ENCODE peak calls at places on chromosomes 5 and 9, in ten cellular contexts. One of them, this sample, is unnamed.

GRCh38 chr9:128819716-128820664 is 1.7 kb downstream of the ENDOG start:
- DNase-seq in GM20000: no peak
- DNase-seq in GM12865: no peak
- DNase-seq in neural crest cell: no peak
- DNase-seq in uterus: peak
- DNase-seq in IMR-90: no peak
- DNase-seq in spleen: no peak
- DNase-seq in mucosa of descending colon: peak
- DNase-seq in cardiac muscle cell: peak
- DNase-seq in fibroblast of the aortic adventitia: peak
- DNase-seq in this sample: no peak

GRCh38 chr9:16485155-16485554 is 385.3 kb downstream of the BNC2 start:
- DNase-seq in mucosa of descending colon: no peak
- DNase-seq in cardiac muscle cell: no peak
- DNase-seq in fibroblast of the aortic adventitia: no peak
- DNase-seq in uterus: no peak
- DNase-seq in neural crest cell: no peak
- DNase-seq in IMR-90: peak
- DNase-seq in GM12865: no peak
- DNase-seq in spleen: no peak
- DNase-seq in GM20000: no peak
- DNase-seq in this sample: no peak

GRCh38 chr9:111959468-111959941 is 62.9 kb downstream of the UGCG start:
- DNase-seq in cardiac muscle cell: peak
- DNase-seq in uterus: no peak
- DNase-seq in GM20000: no peak
- DNase-seq in IMR-90: peak
- DNase-seq in fibroblast of the aortic adventitia: peak
- DNase-seq in neural crest cell: no peak
- DNase-seq in spleen: no peak
- DNase-seq in GM12865: no peak
- DNase-seq in mucosa of descending colon: peak
- DNase-seq in this sample: no peak

GRCh38 chr9:77981332-77981731 is 50.3 kb downstream of the GNAQ start:
- DNase-seq in IMR-90: peak
- DNase-seq in cardiac muscle cell: peak
- DNase-seq in GM20000: no peak
- DNase-seq in mucosa of descending colon: peak
- DNase-seq in spleen: peak
- DNase-seq in neural crest cell: no peak
- DNase-seq in uterus: no peak
- DNase-seq in GM12865: peak
- DNase-seq in fibroblast of the aortic adventitia: peak
- DNase-seq in this sample: peak

GRCh38 chr5:55062039-55062779 is 38.2 kb downstream of the GZMK start:
- DNase-seq in mucosa of descending colon: peak
- DNase-seq in uterus: no peak
- DNase-seq in cardiac muscle cell: no peak
- DNase-seq in GM20000: no peak
- DNase-seq in neural crest cell: no peak
- DNase-seq in GM12865: peak
- DNase-seq in IMR-90: no peak
- DNase-seq in spleen: peak
- DNase-seq in fibroblast of the aortic adventitia: no peak
- DNase-seq in this sample: peak

GRCh38 chr5:109876030-109876726 is 186.5 kb downstream of the MAN2A1 start:
- DNase-seq in spleen: no peak
- DNase-seq in uterus: no peak
- DNase-seq in GM20000: no peak
- DNase-seq in cardiac muscle cell: no peak
- DNase-seq in GM12865: no peak
- DNase-seq in mucosa of descending colon: no peak
- DNase-seq in neural crest cell: no peak
- DNase-seq in IMR-90: no peak
- DNase-seq in fibroblast of the aortic adventitia: no peak
- DNase-seq in this sample: no peak

GRCh38 chr9:120032639-120033038 is 547.3 kb downstream of the CDK5RAP2 start:
- DNase-seq in mucosa of descending colon: no peak
- DNase-seq in neural crest cell: no peak
- DNase-seq in spleen: no peak
- DNase-seq in fibroblast of the aortic adventitia: no peak
- DNase-seq in cardiac muscle cell: no peak
- DNase-seq in GM12865: no peak
- DNase-seq in uterus: no peak
- DNase-seq in IMR-90: no peak
- DNase-seq in GM20000: no peak
- DNase-seq in this sample: no peak

GRCh38 chr9:132630116-132630515 is 39.7 kb downstream of the DDX31 start:
- DNase-seq in GM20000: no peak
- DNase-seq in uterus: no peak
- DNase-seq in IMR-90: no peak
- DNase-seq in neural crest cell: no peak
- DNase-seq in cardiac muscle cell: no peak
- DNase-seq in spleen: no peak
- DNase-seq in mucosa of descending colon: no peak
- DNase-seq in GM12865: no peak
- DNase-seq in fibroblast of the aortic adventitia: no peak
- DNase-seq in this sample: no peak

GRCh38 chr9:83299556-83299955 is 236.6 kb upstream of the RASEF start:
- DNase-seq in uterus: no peak
- DNase-seq in mucosa of descending colon: no peak
- DNase-seq in GM20000: no peak
- DNase-seq in spleen: no peak
- DNase-seq in cardiac muscle cell: no peak
- DNase-seq in neural crest cell: no peak
- DNase-seq in GM12865: no peak
- DNase-seq in IMR-90: no peak
- DNase-seq in fibroblast of the aortic adventitia: peak
- DNase-seq in this sample: no peak

GRCh38 chr5:178421128-178421527 is 169.1 kb downstream of the COL23A1 start:
- DNase-seq in cardiac muscle cell: no peak
- DNase-seq in fibroblast of the aortic adventitia: no peak
- DNase-seq in GM20000: no peak
- DNase-seq in uterus: no peak
- DNase-seq in mucosa of descending colon: no peak
- DNase-seq in neural crest cell: no peak
- DNase-seq in spleen: no peak
- DNase-seq in IMR-90: no peak
- DNase-seq in GM12865: no peak
- DNase-seq in this sample: no peak

GRCh38 chr5:60843693-60844428 is at the start of gene ELOVL7:
- DNase-seq in GM20000: peak
- DNase-seq in cardiac muscle cell: peak
- DNase-seq in neural crest cell: peak
- DNase-seq in spleen: peak
- DNase-seq in GM12865: peak
- DNase-seq in IMR-90: peak
- DNase-seq in mucosa of descending colon: peak
- DNase-seq in fibroblast of the aortic adventitia: no peak
- DNase-seq in uterus: no peak
- DNase-seq in this sample: peak

GRCh38 chr5:148619484-148619883 is 34.8 kb downstream of the HTR4 start:
- DNase-seq in IMR-90: no peak
- DNase-seq in GM12865: no peak
- DNase-seq in cardiac muscle cell: no peak
- DNase-seq in neural crest cell: no peak
- DNase-seq in uterus: no peak
- DNase-seq in mucosa of descending colon: no peak
- DNase-seq in GM20000: no peak
- DNase-seq in fibroblast of the aortic adventitia: peak
- DNase-seq in spleen: no peak
- DNase-seq in this sample: no peak

GRCh38 chr9:75148551-75148950 is 60.2 kb downstream of the OSTF1 start:
- DNase-seq in GM12865: peak
- DNase-seq in neural crest cell: no peak
- DNase-seq in mucosa of descending colon: no peak
- DNase-seq in cardiac muscle cell: peak
- DNase-seq in fibroblast of the aortic adventitia: peak
- DNase-seq in IMR-90: peak
- DNase-seq in spleen: no peak
- DNase-seq in uterus: no peak
- DNase-seq in GM20000: no peak
- DNase-seq in this sample: peak

GRCh38 chr5:156934450-156935211 is 28.4 kb downstream of the TIMD4 start:
- DNase-seq in uterus: no peak
- DNase-seq in GM12865: peak
- DNase-seq in IMR-90: no peak
- DNase-seq in fibroblast of the aortic adventitia: no peak
- DNase-seq in neural crest cell: peak
- DNase-seq in GM20000: peak
- DNase-seq in cardiac muscle cell: peak
- DNase-seq in spleen: no peak
- DNase-seq in mucosa of descending colon: peak
- DNase-seq in this sample: peak
- TF ChIP-seq CTCF in uterus: no peak
- TF ChIP-seq CTCF in GM12865: peak
- TF ChIP-seq CTCF in IMR-90: peak
- TF ChIP-seq CTCF in fibroblast of the aortic adventitia: peak
- TF ChIP-seq CTCF in neural crest cell: peak
- TF ChIP-seq CTCF in GM20000: peak
- TF ChIP-seq CTCF in cardiac muscle cell: peak
- TF ChIP-seq CTCF in spleen: peak
- TF ChIP-seq CTCF in mucosa of descending colon: peak
- TF ChIP-seq CTCF in this sample: peak

GRCh38 chr5:172664018-172664417 is 23.0 kb downstream of the NEURL1B start:
- DNase-seq in fibroblast of the aortic adventitia: no peak
- DNase-seq in cardiac muscle cell: no peak
- DNase-seq in IMR-90: no peak
- DNase-seq in spleen: no peak
- DNase-seq in mucosa of descending colon: no peak
- DNase-seq in uterus: no peak
- DNase-seq in GM20000: no peak
- DNase-seq in GM12865: no peak
- DNase-seq in neural crest cell: no peak
- DNase-seq in this sample: no peak
- TF ChIP-seq CTCF in fibroblast of the aortic adventitia: no peak
- TF ChIP-seq CTCF in cardiac muscle cell: no peak
- TF ChIP-seq CTCF in IMR-90: no peak
- TF ChIP-seq CTCF in spleen: no peak
- TF ChIP-seq CTCF in mucosa of descending colon: no peak
- TF ChIP-seq CTCF in uterus: no peak
- TF ChIP-seq CTCF in GM20000: no peak
- TF ChIP-seq CTCF in GM12865: no peak
- TF ChIP-seq CTCF in neural crest cell: no peak
- TF ChIP-seq CTCF in this sample: no peak

DNA sequence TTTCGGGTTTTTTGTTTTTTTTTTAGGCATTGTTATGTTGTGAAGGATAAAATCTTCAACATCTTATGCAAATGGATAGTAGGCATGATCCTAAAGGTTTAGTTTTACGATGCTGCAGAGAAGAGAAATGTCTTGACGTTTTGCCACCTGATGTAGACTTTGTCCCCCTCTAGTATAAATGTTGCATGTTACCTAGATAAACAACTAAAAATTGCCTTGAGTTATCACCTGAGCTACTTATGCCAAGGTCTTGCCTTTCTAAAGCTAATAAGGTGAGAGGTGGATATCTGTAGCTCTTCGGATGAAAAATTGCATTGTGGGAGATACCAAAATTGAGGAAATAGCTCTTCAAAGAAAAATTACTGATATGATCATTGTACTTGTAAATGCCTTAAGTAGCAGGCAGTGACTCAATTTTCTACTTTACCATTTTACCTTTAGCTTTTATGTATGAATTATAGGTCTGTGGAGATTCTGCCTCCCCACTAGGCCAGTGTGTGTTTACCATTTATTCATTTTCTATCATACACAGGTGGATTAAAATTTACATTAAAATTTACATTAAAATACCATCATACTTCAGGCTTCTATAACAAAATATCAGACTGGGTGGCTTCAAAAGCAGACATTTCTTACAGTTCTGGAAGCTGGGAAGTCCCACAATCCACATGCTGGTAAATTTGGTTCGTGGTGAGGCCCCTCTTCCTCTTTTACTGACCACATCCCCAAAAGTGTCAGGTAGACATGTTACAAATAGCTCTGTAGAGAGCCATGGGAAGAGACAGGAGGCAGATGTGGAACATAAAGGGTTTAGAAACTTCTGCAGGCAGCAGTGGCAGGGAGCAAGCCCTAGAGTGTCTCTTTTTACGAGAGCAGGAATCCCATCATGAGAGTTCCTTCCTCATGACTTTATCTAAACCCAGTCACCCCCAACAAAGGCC is 100.7 kb upstream of the ERBIN start:
- DNase-seq in GM12865: peak
- DNase-seq in fibroblast of the aortic adventitia: no peak
- DNase-seq in spleen: no peak
- DNase-seq in uterus: no peak
- DNase-seq in neural crest cell: no peak
- DNase-seq in IMR-90: no peak
- DNase-seq in mucosa of descending colon: no peak
- DNase-seq in cardiac muscle cell: no peak
- DNase-seq in GM20000: no peak
- DNase-seq in this sample: no peak
- TF ChIP-seq CTCF in GM12865: no peak
- TF ChIP-seq CTCF in fibroblast of the aortic adventitia: no peak
- TF ChIP-seq CTCF in spleen: no peak
- TF ChIP-seq CTCF in uterus: no peak
- TF ChIP-seq CTCF in neural crest cell: no peak
- TF ChIP-seq CTCF in IMR-90: no peak
- TF ChIP-seq CTCF in mucosa of descending colon: no peak
- TF ChIP-seq CTCF in cardiac muscle cell: no peak
- TF ChIP-seq CTCF in GM20000: no peak
- TF ChIP-seq CTCF in this sample: no peak

GRCh38 chr5:53114988-53115387 is 5.4 kb upstream of the MOCS2 start:
- DNase-seq in GM20000: no peak
- DNase-seq in fibroblast of the aortic adventitia: peak
- DNase-seq in mucosa of descending colon: no peak
- DNase-seq in cardiac muscle cell: no peak
- DNase-seq in neural crest cell: no peak
- DNase-seq in GM12865: no peak
- DNase-seq in IMR-90: peak
- DNase-seq in spleen: no peak
- DNase-seq in uterus: no peak
- DNase-seq in this sample: no peak
- TF ChIP-seq CTCF in GM20000: no peak
- TF ChIP-seq CTCF in fibroblast of the aortic adventitia: peak
- TF ChIP-seq CTCF in mucosa of descending colon: no peak
- TF ChIP-seq CTCF in cardiac muscle cell: peak
- TF ChIP-seq CTCF in neural crest cell: peak
- TF ChIP-seq CTCF in GM12865: no peak
- TF ChIP-seq CTCF in IMR-90: peak
- TF ChIP-seq CTCF in spleen: no peak
- TF ChIP-seq CTCF in uterus: no peak
- TF ChIP-seq CTCF in this sample: no peak

GRCh38 chr9:124889006-124889405 is 27.1 kb downstream of the ARPC5L start:
- DNase-seq in uterus: no peak
- DNase-seq in IMR-90: no peak
- DNase-seq in neural crest cell: no peak
- DNase-seq in cardiac muscle cell: no peak
- DNase-seq in spleen: no peak
- DNase-seq in fibroblast of the aortic adventitia: no peak
- DNase-seq in GM20000: no peak
- DNase-seq in GM12865: no peak
- DNase-seq in mucosa of descending colon: no peak
- DNase-seq in this sample: no peak
- TF ChIP-seq CTCF in uterus: no peak
- TF ChIP-seq CTCF in IMR-90: no peak
- TF ChIP-seq CTCF in neural crest cell: no peak
- TF ChIP-seq CTCF in cardiac muscle cell: no peak
- TF ChIP-seq CTCF in spleen: no peak
- TF ChIP-seq CTCF in fibroblast of the aortic adventitia: no peak
- TF ChIP-seq CTCF in GM20000: no peak
- TF ChIP-seq CTCF in GM12865: no peak
- TF ChIP-seq CTCF in mucosa of descending colon: no peak
- TF ChIP-seq CTCF in this sample: no peak

GRCh38 chr9:130998596-130999264 is 10.2 kb upstream of the LAMC3 start:
- DNase-seq in cardiac muscle cell: no peak
- DNase-seq in fibroblast of the aortic adventitia: peak
- DNase-seq in neural crest cell: no peak
- DNase-seq in GM12865: no peak
- DNase-seq in GM20000: no peak
- DNase-seq in uterus: no peak
- DNase-seq in spleen: no peak
- DNase-seq in IMR-90: no peak
- DNase-seq in mucosa of descending colon: no peak
- DNase-seq in this sample: no peak
- TF ChIP-seq CTCF in cardiac muscle cell: no peak
- TF ChIP-seq CTCF in fibroblast of the aortic adventitia: no peak
- TF ChIP-seq CTCF in neural crest cell: no peak
- TF ChIP-seq CTCF in GM12865: no peak
- TF ChIP-seq CTCF in GM20000: no peak
- TF ChIP-seq CTCF in uterus: no peak
- TF ChIP-seq CTCF in spleen: peak
- TF ChIP-seq CTCF in IMR-90: no peak
- TF ChIP-seq CTCF in mucosa of descending colon: no peak
- TF ChIP-seq CTCF in this sample: no peak

This sample was measured in activated CD8-positive, alpha-beta T cell treated with anti-CD3 and anti-CD28 coated beads for 36 hours.